ENCODE peak calls at places on chromosome 13, in five cellular contexts. U, Z, A, G and O are unnamed samples.

GRCh38 chr13:100544866-100545683 is 43.5 kb downstream of the GGACT start:
- DNase-seq in Z (no peak), A (no peak), U (no peak), G (no peak), O (no peak)

GRCh38 chr13:83796364-83796763 is 85.9 kb downstream of the SLITRK1 start:
- DNase-seq in G (no peak), Z (no peak), A (no peak), U (no peak), O (no peak)

GRCh38 chr13:33328691-33329090 is 43.1 kb upstream of the STARD13 start:
- DNase-seq in A (no peak), U (no peak), G (no peak), Z (no peak), O (no peak)

GRCh38 chr13:81676008-81676407 is 1335.1 kb upstream of the SPRY2 start:
- DNase-seq in U (no peak), Z (no peak), A (no peak), G (no peak), O (no peak)

GRCh38 chr13:108944760-108945159 is 315.3 kb downstream of the MYO16 start:
- DNase-seq in A (no peak), G (no peak), Z (no peak), U (no peak), O (no peak)

GRCh38 chr13:102680842-102681725 is 13.8 kb downstream of the METTL21C start:
- DNase-seq in Z (no peak), G (peak), A (no peak), U (no peak), O (no peak)

GRCh38 chr13:71873418-71874276 is 6.6 kb upstream of the DACH1 start:
- DNase-seq in Z (no peak), A (no peak), G (no peak), U (no peak), O (no peak)

GRCh38 chr13:49319555-49320350 is 72.0 kb downstream of the CDADC1 start:
- DNase-seq in A (no peak), Z (no peak), U (no peak), G (no peak), O (no peak)

GRCh38 chr13:96020155-96020575 is 33.0 kb downstream of the UGGT2 start:
- DNase-seq in U (no peak), A (peak), G (peak), Z (no peak), O (peak)

GRCh38 chr13:78420814-78421213 is 182.5 kb downstream of the POU4F1 start:
- DNase-seq in U (no peak), A (no peak), Z (no peak), G (no peak), O (no peak)

GRCh38 chr13:27233964-27234363 is 17.4 kb upstream of the RPL21 start:
- DNase-seq in Z (no peak), G (no peak), A (no peak), U (no peak), O (no peak)